ENCODE peak calls at places on chromosomes 7 and 10, in seven cellular contexts. Q is GM12865, E is mucosa of descending colon, P is progenitor cell of endocrine pancreas, R is IMR-90, N is glutamatergic neuron, B is body of pancreas. A is an unnamed sample.

GRCh38 chr7:154903083-154903731 is 99.7 kb downstream of the PAXIP1 start:
- DNase-seq in Q (no peak), E (no peak), P (peak; percentile 25), R (no peak), N (no peak), B (no peak), A (no peak)

GRCh38 chr7:141702047-141702567 is at the start of gene DENND11:
- DNase-seq in Q (peak; percentile 64), E (peak; percentile 66), P (peak; percentile 42), R (peak; percentile 11), N (peak; percentile 65), B (peak; percentile 60), A (no peak)

GRCh38 chr7:155590215-155591023 is 44.1 kb upstream of the CNPY1 start:
- DNase-seq in Q (peak; percentile 76), E (no peak), P (no peak), R (peak; percentile 16), N (no peak), B (peak; percentile 60), A (no peak)

GRCh38 chr7:92785923-92786322 is 50.5 kb downstream of the CDK6 start:
- DNase-seq in Q (no peak), E (no peak), P (no peak), R (peak; percentile 71), N (no peak), B (no peak), A (no peak)

GRCh38 chr10:23517155-23517554 is 78.3 kb downstream of the OTUD1 start:
- DNase-seq in Q (no peak), E (no peak), P (no peak), R (no peak), N (no peak), B (no peak), A (no peak)

GRCh38 chr7:142714375-142714774 is 34.9 kb upstream of the PRSS1 start:
- DNase-seq in Q (peak; percentile 23), E (no peak), P (no peak), R (no peak), N (no peak), B (no peak), A (no peak)

GRCh38 chr7:96989859-96990317 is 15.5 kb upstream of the DLX6 start:
- DNase-seq in Q (no peak), E (no peak), P (no peak), R (no peak), N (no peak), B (no peak), A (no peak)

GRCh38 chr7:151132461-151133205 is 34.9 kb downstream of the GBX1 start:
- DNase-seq in Q (no peak), E (peak; percentile 32), P (no peak), R (no peak), N (no peak), B (no peak), A (no peak)

GRCh38 chr10:32103721-32104120 is 47.5 kb upstream of the KIF5B start:
- DNase-seq in Q (no peak), E (no peak), P (no peak), R (no peak), N (no peak), B (no peak), A (no peak)

GRCh38 chr10:79414714-79415113 is 30.7 kb downstream of the ZCCHC24 start:
- DNase-seq in Q (no peak), E (no peak), P (no peak), R (no peak), N (no peak), B (no peak), A (no peak)

GRCh38 chr10:7846591-7846990 is 28.3 kb downstream of the TAF3 start:
- DNase-seq in Q (no peak), E (no peak), P (no peak), R (peak; percentile 16), N (no peak), B (no peak), A (no peak)

GRCh38 chr7:115676080-115676479 is 354.5 kb downstream of the TFEC start:
- DNase-seq in Q (no peak), E (no peak), P (no peak), R (peak; percentile 66), N (peak; percentile 38), B (no peak), A (no peak)

GRCh38 chr10:101285519-101286070 is 56.3 kb upstream of the LBX1 start:
- DNase-seq in Q (no peak), E (no peak), P (no peak), R (no peak), N (peak; percentile 32), B (no peak), A (no peak)

GRCh38 chr7:143901710-143902587 is at the start of gene TCAF1:
- DNase-seq in Q (peak; percentile 92), E (peak; percentile 97), P (peak; percentile 88), R (peak; percentile 93), N (peak; percentile 94), B (peak; percentile 96), A (peak; percentile 88)

GRCh38 chr7:158252081-158252836 is 335.4 kb downstream of the PTPRN2 start:
- DNase-seq in Q (no peak), E (no peak), P (no peak), R (no peak), N (no peak), B (no peak), A (no peak)

GRCh38 chr10:11337516-11337915 is 273.9 kb downstream of the USP6NL start:
- DNase-seq in Q (no peak), E (no peak), P (no peak), R (no peak), N (no peak), B (no peak), A (no peak)

GRCh38 chr10:124025638-124026336 is 67.6 kb downstream of the CHST15 start:
- DNase-seq in Q (peak; percentile 56), E (no peak), P (no peak), R (no peak), N (no peak), B (no peak), A (no peak)

GRCh38 chr7:12685550-12685949 is 1.9 kb upstream of the ARL4A start:
- DNase-seq in Q (peak; percentile 35), E (no peak), P (peak; percentile 24), R (peak; percentile 33), N (peak; percentile 44), B (peak; percentile 36), A (no peak)

GRCh38 chr7:103811315-103811714 is 178.1 kb downstream of the RELN start:
- DNase-seq in Q (no peak), E (no peak), P (no peak), R (no peak), N (no peak), B (no peak), A (no peak)

GRCh38 chr10:15661574-15661973 is 58.1 kb downstream of the ITGA8 start:
- DNase-seq in Q (no peak), E (no peak), P (no peak), R (no peak), N (no peak), B (no peak), A (no peak)

GRCh38 chr10:36888925-36889573 is 236.3 kb upstream of the ANKRD30A start:
- DNase-seq in Q (peak; percentile 57), E (no peak), P (peak; percentile 33), R (peak; percentile 3), N (peak; percentile 83), B (peak; percentile 20), A (no peak)
- TF ChIP-seq CTCF in Q (peak; percentile 74), E (no peak), P (peak; percentile 72), R (peak; percentile 21), N (peak; percentile 82), B (no peak), A (no peak)

GRCh38 chr10:115441907-115442520 is 348.8 kb downstream of the ATRNL1 start:
- DNase-seq in Q (no peak), E (no peak), P (no peak), R (no peak), N (no peak), B (no peak), A (no peak)
- TF ChIP-seq CTCF in Q (no peak), E (no peak), P (no peak), R (no peak), N (peak; percentile 71), B (peak; percentile 6), A (no peak)

GRCh38 chr7:2203551-2204300 is 29.0 kb downstream of the MAD1L1 start:
- DNase-seq in Q (peak; percentile 36), E (peak; percentile 25), P (no peak), R (peak; percentile 15), N (no peak), B (no peak), A (no peak)
- TF ChIP-seq CTCF in Q (no peak), E (no peak), P (no peak), R (no peak), N (no peak), B (no peak), A (no peak)

GRCh38 chr7:43844257-43844656 is 25.1 kb downstream of the MRPS24 start:
- DNase-seq in Q (no peak), E (no peak), P (no peak), R (no peak), N (no peak), B (no peak), A (no peak)
- TF ChIP-seq CTCF in Q (no peak), E (no peak), P (no peak), R (no peak), N (no peak), B (no peak), A (no peak)

GRCh38 chr10:122435212-122435827 is 19.1 kb upstream of the ARMS2 start:
- DNase-seq in Q (peak; percentile 35), E (no peak), P (no peak), R (peak; percentile 55), N (no peak), B (no peak), A (no peak)
- TF ChIP-seq CTCF in Q (peak; percentile 25), E (peak; percentile 14), P (peak; percentile 80), R (peak; percentile 78), N (peak; percentile 85), B (peak; percentile 23), A (no peak)

DNA sequence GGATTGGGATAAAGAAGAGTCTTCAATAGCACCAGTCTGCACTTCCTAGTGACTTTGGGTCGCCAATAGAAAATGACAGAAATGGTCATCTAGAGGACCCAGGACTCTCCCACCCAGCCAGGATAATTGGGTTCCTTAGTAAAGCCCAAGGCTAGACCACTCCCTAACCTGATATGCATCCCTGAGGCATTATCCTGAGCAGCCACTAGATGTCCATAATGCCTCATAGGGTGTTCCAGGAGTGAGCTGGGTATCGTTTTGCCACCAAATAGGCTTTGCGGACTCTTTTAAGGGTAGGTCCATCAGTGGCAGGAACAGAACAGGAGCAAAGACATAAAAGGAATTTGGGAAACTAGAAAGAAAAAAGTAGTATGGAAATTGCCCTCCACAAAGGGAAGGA is 4.5 kb upstream of the LRRC4 start:
- DNase-seq in Q (no peak), E (no peak), P (no peak), R (no peak), N (no peak), B (no peak), A (no peak)
- TF ChIP-seq CTCF in Q (peak; percentile 24), E (no peak), P (peak; percentile 55), R (peak; percentile 39), N (peak; percentile 65), B (no peak), A (no peak)

GRCh38 chr10:129977794-129978193 is 13.7 kb upstream of the EBF3 start:
- DNase-seq in Q (no peak), E (no peak), P (no peak), R (no peak), N (no peak), B (no peak), A (no peak)
- TF ChIP-seq CTCF in Q (no peak), E (no peak), P (no peak), R (no peak), N (no peak), B (no peak), A (no peak)